ENCODE peak calls at places on chromosomes 3 and 15, in five cellular contexts. N is IMR-90, X is AG09319, V is bronchial epithelial cell, B is mammary epithelial cell. I is an unnamed sample.

GRCh38 chr15:29132110-29132420 is 137.6 kb downstream of the NSMCE3 start:
- DNase-seq in N (no peak), X (no peak), V (no peak), B (no peak), I (peak)

GRCh38 chr3:19202303-19202702 is 54.0 kb downstream of the KCNH8 start:
- DNase-seq in N (no peak), X (no peak), V (no peak), B (no peak), I (no peak)

GRCh38 chr3:30675774-30676173 is 69.4 kb downstream of the TGFBR2 start:
- DNase-seq in N (no peak), X (no peak), V (no peak), B (no peak), I (no peak)

GRCh38 chr15:64249842-64250575 is 87.2 kb upstream of the PPIB start:
- DNase-seq in N (peak), X (no peak), V (peak), B (peak), I (no peak)

GRCh38 chr3:170809021-170809974 is 60.7 kb downstream of the RPL22L1 start:
- DNase-seq in N (peak), X (peak), V (peak), B (peak), I (no peak)

GRCh38 chr15:31222769-31223345 is 103.8 kb upstream of the KLF13 start:
- DNase-seq in N (no peak), X (no peak), V (no peak), B (no peak), I (no peak)

GRCh38 chr3:124467980-124468902 is 262.0 kb upstream of the UMPS start:
- DNase-seq in N (peak), X (no peak), V (peak), B (peak), I (no peak)

GRCh38 chr3:64992462-64993285 is 304.9 kb upstream of the ADAMTS9 start:
- DNase-seq in N (no peak), X (no peak), V (no peak), B (no peak), I (no peak)

GRCh38 chr3:13879946-13880810 is at the start of gene WNT7A:
- DNase-seq in N (no peak), X (no peak), V (peak), B (peak), I (peak)

GRCh38 chr3:38717603-38718240 is 68.2 kb upstream of the SCN5A start:
- DNase-seq in N (no peak), X (no peak), V (peak), B (peak), I (no peak)

GRCh38 chr3:133944181-133944580 is 48.5 kb upstream of the RAB6B start:
- DNase-seq in N (peak), X (no peak), V (peak), B (no peak), I (no peak)

GRCh38 chr15:81301815-81302399 is 22.0 kb downstream of the STARD5 start:
- DNase-seq in N (no peak), X (no peak), V (no peak), B (no peak), I (peak)

GRCh38 chr15:79172032-79172481 is 81.5 kb upstream of the RASGRF1 start:
- DNase-seq in N (no peak), X (no peak), V (no peak), B (no peak), I (no peak)

GRCh38 chr3:183587337-183587736 is 31.8 kb upstream of the KLHL6 start:
- DNase-seq in N (no peak), X (no peak), V (no peak), B (no peak), I (no peak)

GRCh38 chr3:61562042-61562809 is 855 bp downstream of the PTPRG start:
- DNase-seq in N (peak), X (no peak), V (no peak), B (peak), I (no peak)

GRCh38 chr15:60720493-60721231 is 241.7 kb upstream of the ICE2 start:
- DNase-seq in N (no peak), X (no peak), V (no peak), B (no peak), I (no peak)

GRCh38 chr3:157498374-157498773 is 4.8 kb downstream of the VEPH1 start:
- DNase-seq in N (no peak), X (no peak), V (no peak), B (no peak), I (no peak)

GRCh38 chr3:41259449-41260062 is 60.3 kb downstream of the CTNNB1 start:
- DNase-seq in N (peak), X (no peak), V (peak), B (peak), I (no peak)

GRCh38 chr15:82313446-82313845 is 35.8 kb downstream of the GOLGA6L10 start:
- DNase-seq in N (no peak), X (no peak), V (no peak), B (no peak), I (no peak)

GRCh38 chr3:196168808-196169391 is 42.3 kb downstream of the ZDHHC19 start:
- DNase-seq in N (no peak), X (no peak), V (no peak), B (no peak), I (no peak)

GRCh38 chr15:89805241-89806216 is 9.1 kb downstream of the ANPEP start:
- DNase-seq in N (no peak), X (no peak), V (no peak), B (no peak), I (no peak)

GRCh38 chr3:50487181-50487580 is 16.3 kb downstream of the CACNA2D2 start:
- DNase-seq in N (no peak), X (no peak), V (peak), B (peak), I (no peak)

GRCh38 chr15:73956276-73957086 is 30.2 kb downstream of the LOXL1 start:
- DNase-seq in N (peak), X (peak), V (peak), B (peak), I (no peak)

GRCh38 chr3:84755860-84756259 is 202.9 kb upstream of the CADM2 start:
- DNase-seq in N (no peak), X (no peak), V (no peak), B (no peak), I (no peak)

GRCh38 chr15:40029979-40030893 is 8.7 kb downstream of the SRP14 start:
- DNase-seq in N (peak), X (no peak), V (peak), B (no peak), I (no peak)
- TF ChIP-seq CTCF in N (peak), X (peak), V (peak), B (peak), I (peak)

GRCh38 chr15:24761704-24762302 is 86.2 kb downstream of the NPAP1 start:
- DNase-seq in N (peak), X (no peak), V (peak), B (no peak), I (no peak)
- TF ChIP-seq CTCF in N (peak), X (peak), V (peak), B (peak), I (peak)

DNA sequence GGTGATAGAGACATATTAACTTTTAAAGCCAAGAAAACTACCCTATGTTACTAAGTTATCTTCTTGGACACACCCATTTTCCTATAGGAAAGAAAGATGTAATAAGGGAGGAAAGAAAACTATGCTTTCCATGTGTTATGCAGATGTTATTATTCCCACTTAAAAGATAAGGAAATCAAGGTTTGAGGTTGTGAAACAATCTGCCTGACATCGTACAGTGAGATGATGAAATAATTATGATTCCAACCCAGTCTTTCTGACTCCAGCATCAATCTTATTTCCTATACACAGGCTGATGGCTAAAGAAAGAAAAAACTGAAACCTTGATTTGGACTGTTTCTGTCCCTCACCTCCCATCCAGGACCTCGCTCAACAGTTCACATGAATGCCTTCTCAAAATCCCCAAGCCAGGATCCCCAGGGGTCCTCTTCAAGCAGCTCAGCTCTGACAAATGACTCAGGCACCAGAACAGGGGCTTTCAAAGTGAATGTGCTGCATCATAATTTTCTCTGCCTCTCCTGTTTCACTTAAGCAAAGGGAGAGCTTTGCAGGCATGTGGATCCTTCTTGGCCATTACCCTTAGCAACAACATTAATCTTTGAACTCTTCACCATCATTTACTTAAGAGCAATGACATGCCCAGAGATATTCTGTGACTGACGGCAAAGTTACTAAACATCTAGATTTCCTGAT is 12.4 kb upstream of the EID1 start:
- DNase-seq in N (peak), X (no peak), V (no peak), B (no peak), I (no peak)
- TF ChIP-seq CTCF in N (no peak), X (no peak), V (no peak), B (no peak), I (no peak)

GRCh38 chr3:9846931-9847488 is 3.2 kb upstream of the RPUSD3 start:
- DNase-seq in N (no peak), X (no peak), V (no peak), B (no peak), I (no peak)

GRCh38 chr3:9855594-9855993 is 11.8 kb upstream of the RPUSD3 start:
- DNase-seq in N (no peak), X (no peak), V (no peak), B (no peak), I (no peak)

GRCh38 chr3:9852528-9852927 is 8.7 kb upstream of the RPUSD3 start:
- DNase-seq in N (no peak), X (no peak), V (no peak), B (no peak), I (no peak)
- TF ChIP-seq CTCF in N (no peak), X (no peak), V (no peak), B (peak), I (no peak)

DNA sequence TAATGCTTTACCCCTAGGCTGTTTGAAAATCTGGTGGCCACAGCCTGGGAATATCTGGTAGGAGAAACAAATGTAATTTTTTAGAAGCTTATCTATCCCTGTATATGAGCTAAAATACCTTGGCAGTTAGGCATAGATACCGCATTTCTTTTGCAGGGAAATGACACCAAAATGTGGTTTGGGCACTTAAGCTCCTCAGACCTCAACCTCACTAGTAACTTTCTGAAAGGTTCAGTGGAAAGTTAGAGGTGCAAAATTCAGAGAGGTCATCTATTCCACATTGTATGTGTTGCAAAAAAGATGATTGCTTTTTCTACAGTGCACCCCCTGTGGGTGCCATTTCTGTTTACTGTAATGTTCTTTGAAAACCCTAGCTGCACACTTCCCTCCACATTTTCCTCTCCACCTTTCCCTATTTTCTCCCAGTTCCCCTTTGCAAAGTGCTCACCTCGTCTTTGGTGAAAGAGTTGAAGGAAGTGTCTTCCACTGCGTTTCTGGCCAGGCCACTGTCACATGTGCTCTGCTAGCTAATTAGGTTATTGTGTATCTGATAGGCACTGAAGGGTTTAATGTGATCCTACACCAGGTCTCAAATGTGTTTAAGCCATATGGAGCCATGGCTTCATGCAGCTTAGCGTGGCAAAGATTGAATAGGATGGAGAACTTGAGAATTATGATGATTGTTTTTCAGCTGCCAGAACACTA is 1.3 kb downstream of the SACM1L start:
- DNase-seq in N (no peak), X (no peak), V (no peak), B (peak), I (no peak)
- TF ChIP-seq CTCF in N (no peak), X (no peak), V (no peak), B (peak), I (no peak)

GRCh38 chr15:67736810-67737209 is 88.5 kb upstream of the SKOR1 start:
- DNase-seq in N (peak), X (no peak), V (peak), B (no peak), I (no peak)
- TF ChIP-seq CTCF in N (no peak), X (no peak), V (no peak), B (no peak), I (no peak)

DNA sequence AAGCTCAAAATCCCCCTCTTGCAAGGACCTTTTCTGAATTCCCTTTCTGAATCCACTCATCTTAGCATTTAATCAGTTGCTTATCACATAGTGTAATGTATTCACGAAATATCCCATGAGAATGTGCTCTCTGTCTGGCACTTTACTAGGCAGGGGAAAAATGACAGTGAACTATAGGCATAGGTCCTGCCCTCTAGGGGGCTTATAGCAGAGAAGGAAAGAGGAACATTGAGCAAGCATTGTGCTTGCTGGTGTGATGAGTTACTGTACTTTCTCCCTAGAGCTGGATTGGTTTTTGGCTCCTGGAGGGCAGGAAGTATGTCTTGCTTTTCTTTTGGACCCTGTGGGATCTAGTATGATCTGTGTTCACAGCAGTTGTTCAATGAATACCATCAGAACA is 26.5 kb downstream of the DUOX2 start:
- DNase-seq in N (no peak), X (no peak), V (no peak), B (no peak), I (no peak)
- TF ChIP-seq CTCF in N (no peak), X (no peak), V (no peak), B (no peak), I (peak)

GRCh38 chr3:119418641-119419040 is 44.8 kb downstream of the TMEM39A start:
- DNase-seq in N (peak), X (no peak), V (no peak), B (no peak), I (no peak)

GRCh38 chr3:119418091-119418512 is 45.3 kb downstream of the TMEM39A start:
- DNase-seq in N (no peak), X (no peak), V (no peak), B (no peak), I (no peak)

GRCh38 chr3:119420196-119420595 is 43.2 kb downstream of the TMEM39A start:
- DNase-seq in N (no peak), X (no peak), V (no peak), B (no peak), I (no peak)
- TF ChIP-seq CTCF in N (no peak), X (no peak), V (peak), B (peak), I (no peak)

I was measured in CD14-positive monocyte.